ENCODE peak calls at places on chromosome 12, in six cellular contexts. One of them, this sample, is unnamed.

GRCh38 chr12:2532647-2533435 is 261.9 kb upstream of the FKBP4 start:
- DNase-seq in germinal center: no peak
- DNase-seq in putamen: no peak
- DNase-seq in tibial artery: no peak
- DNase-seq in breast epithelium: no peak
- DNase-seq in Caco-2: no peak
- DNase-seq in this sample: no peak

GRCh38 chr12:124786065-124786964 is 77.3 kb downstream of the SCARB1 start:
- DNase-seq in tibial artery: peak; percentile 89
- DNase-seq in germinal center: no peak
- DNase-seq in Caco-2: no peak
- DNase-seq in putamen: peak; percentile 83
- DNase-seq in breast epithelium: peak; percentile 82
- DNase-seq in this sample: peak; percentile 75

GRCh38 chr12:122491991-122492390 is 8.7 kb downstream of the ZCCHC8 start:
- DNase-seq in breast epithelium: no peak
- DNase-seq in Caco-2: no peak
- DNase-seq in germinal center: no peak
- DNase-seq in putamen: no peak
- DNase-seq in tibial artery: no peak
- DNase-seq in this sample: no peak

GRCh38 chr12:91333966-91334365 is 151.3 kb upstream of the DCN start:
- DNase-seq in tibial artery: no peak
- DNase-seq in germinal center: no peak
- DNase-seq in breast epithelium: no peak
- DNase-seq in putamen: no peak
- DNase-seq in Caco-2: no peak
- DNase-seq in this sample: no peak

GRCh38 chr12:24039113-24039525 is 89.6 kb upstream of the SOX5 start:
- DNase-seq in putamen: no peak
- DNase-seq in tibial artery: no peak
- DNase-seq in germinal center: no peak
- DNase-seq in breast epithelium: no peak
- DNase-seq in Caco-2: no peak
- DNase-seq in this sample: no peak

GRCh38 chr12:52156757-52157565 is 34.9 kb downstream of the KRT80 start:
- DNase-seq in putamen: peak; percentile 42
- DNase-seq in tibial artery: peak; percentile 84
- DNase-seq in breast epithelium: peak; percentile 92
- DNase-seq in Caco-2: peak; percentile 82
- DNase-seq in germinal center: peak; percentile 67
- DNase-seq in this sample: peak; percentile 56

GRCh38 chr12:32651956-32652210 is 27.2 kb upstream of the DNM1L start:
- DNase-seq in breast epithelium: no peak
- DNase-seq in Caco-2: no peak
- DNase-seq in tibial artery: no peak
- DNase-seq in germinal center: no peak
- DNase-seq in putamen: no peak
- DNase-seq in this sample: no peak

GRCh38 chr12:99658950-99659349 is 11.4 kb downstream of the GARIN6 start:
- DNase-seq in Caco-2: no peak
- DNase-seq in tibial artery: no peak
- DNase-seq in germinal center: no peak
- DNase-seq in breast epithelium: no peak
- DNase-seq in putamen: no peak
- DNase-seq in this sample: peak; percentile 7

GRCh38 chr12:113403435-113404415 is at the start of gene SDS:
- DNase-seq in putamen: peak; percentile 69
- DNase-seq in breast epithelium: no peak
- DNase-seq in germinal center: no peak
- DNase-seq in Caco-2: no peak
- DNase-seq in tibial artery: peak; percentile 73
- DNase-seq in this sample: peak; percentile 78

GRCh38 chr12:14691560-14691959 is 4.8 kb downstream of the GUCY2C start:
- DNase-seq in putamen: peak; percentile 34
- DNase-seq in Caco-2: no peak
- DNase-seq in breast epithelium: peak; percentile 30
- DNase-seq in germinal center: no peak
- DNase-seq in tibial artery: peak; percentile 73
- DNase-seq in this sample: peak; percentile 81

GRCh38 chr12:57001448-57001906 is 4.9 kb downstream of the ZBTB39 start:
- DNase-seq in tibial artery: no peak
- DNase-seq in Caco-2: peak; percentile 83
- DNase-seq in germinal center: peak; percentile 74
- DNase-seq in putamen: no peak
- DNase-seq in breast epithelium: peak; percentile 21
- DNase-seq in this sample: no peak